ENCODE peak calls at places on chromosomes 4 and X, in eight cellular contexts. Z is neural progenitor cell; G is cardiac fibroblast; B is D341Med; J is activated naive CD4-positive, alpha-beta T cell; O is tibial nerve; F is renal cortical epithelial cell; C is uterus. M is an unnamed sample.

GRCh38 chr4:152698012-152698499 is 18.3 kb upstream of the TMEM154 start:
- DNase-seq in Z (no peak), G (no peak), B (no peak), J (no peak), O (no peak), F (no peak), C (no peak), M (no peak)

GRCh38 chr4:152939655-152940054 is 3.5 kb downstream of the FHDC1 start:
- DNase-seq in Z (peak), G (no peak), B (no peak), J (no peak), O (no peak), F (no peak), C (no peak), M (no peak)

GRCh38 chrX:9316096-9316495 is 148.8 kb upstream of the TBL1X start:
- DNase-seq in Z (no peak), G (no peak), B (no peak), J (no peak), O (no peak), F (no peak), C (no peak), M (no peak)

GRCh38 chr4:108861339-108861738 is 98.5 kb upstream of the ETNPPL start:
- DNase-seq in Z (peak), G (peak), B (no peak), J (no peak), O (no peak), F (peak), C (no peak), M (no peak)

GRCh38 chrX:104310084-104310483 is 55.4 kb upstream of the ESX1 start:
- DNase-seq in Z (no peak), G (peak), B (peak), J (no peak), O (no peak), F (peak), C (no peak), M (no peak)

GRCh38 chr4:124230268-124230667 is 482.3 kb downstream of the ANKRD50 start:
- DNase-seq in Z (no peak), G (no peak), B (no peak), J (no peak), O (no peak), F (no peak), C (no peak), M (no peak)

GRCh38 chrX:13691845-13692334 is 3.0 kb downstream of the RAB9A start:
- DNase-seq in Z (no peak), G (no peak), B (no peak), J (no peak), O (no peak), F (peak), C (no peak), M (no peak)

GRCh38 chrX:66126671-66127070 is 37.4 kb upstream of the HEPH start:
- DNase-seq in Z (peak), G (no peak), B (no peak), J (no peak), O (no peak), F (no peak), C (no peak), M (no peak)

GRCh38 chr4:14532436-14532835 is 469.8 kb upstream of the CPEB2 start:
- DNase-seq in Z (no peak), G (no peak), B (no peak), J (no peak), O (no peak), F (no peak), C (no peak), M (no peak)

GRCh38 chr4:169243808-169244207 is 26.9 kb downstream of the SH3RF1 start:
- DNase-seq in Z (peak), G (peak), B (no peak), J (no peak), O (no peak), F (peak), C (no peak), M (no peak)

GRCh38 chrX:47662144-47662657 is 3.2 kb upstream of the UXT start:
- DNase-seq in Z (no peak), G (peak), B (no peak), J (no peak), O (no peak), F (peak), C (no peak), M (no peak)

GRCh38 chr4:56976878-56977320 is 507 bp downstream of the NOA1 start:
- DNase-seq in Z (peak), G (no peak), B (peak), J (peak), O (no peak), F (peak), C (no peak), M (no peak)

GRCh38 chr4:25896782-25897539 is 17.1 kb upstream of the SMIM20 start:
- DNase-seq in Z (no peak), G (no peak), B (no peak), J (no peak), O (no peak), F (peak), C (no peak), M (no peak)

M was measured in CMK.